ENCODE peak calls at places on chromosomes 6 and 20, in nine cellular contexts. M is mammary epithelial cell, R is RWPE2, W is DND-41, F is tibial artery, C is GM06990, V is psoas muscle, Z is cardiac fibroblast, I is dorsolateral prefrontal cortex. T is an unnamed sample.

GRCh38 chr6:106290954-106291353 is 34.6 kb downstream of the ATG5 start:
- DNase-seq in M (no peak), R (no peak), W (no peak), F (no peak), C (no peak), V (no peak), Z (peak), I (no peak), T (no peak)

GRCh38 chr20:41587956-41588355 is 30.2 kb downstream of the CHD6 start:
- DNase-seq in M (peak), R (no peak), W (no peak), F (no peak), C (no peak), V (no peak), Z (peak), I (no peak), T (peak)

GRCh38 chr6:71421611-71422010 is 133.0 kb downstream of the OGFRL1 start:
- DNase-seq in M (no peak), R (no peak), W (no peak), F (no peak), C (no peak), V (no peak), Z (no peak), I (no peak), T (no peak)

GRCh38 chr6:135883045-135883444 is 31.5 kb downstream of the PDE7B start:
- DNase-seq in M (no peak), R (no peak), W (no peak), F (no peak), C (no peak), V (no peak), Z (no peak), I (no peak), T (no peak)

GRCh38 chr20:13220857-13221297 is at the start of gene ISM1:
- DNase-seq in M (peak), R (no peak), W (peak), F (peak), C (peak), V (peak), Z (peak), I (no peak), T (no peak)

GRCh38 chr6:138824482-138825134 is 28.7 kb downstream of the ECT2L start:
- DNase-seq in M (peak), R (no peak), W (peak), F (no peak), C (no peak), V (no peak), Z (peak), I (no peak), T (no peak)

GRCh38 chr6:140140891-140141290 is 766.4 kb upstream of the CITED2 start:
- DNase-seq in M (no peak), R (no peak), W (no peak), F (no peak), C (no peak), V (no peak), Z (no peak), I (no peak), T (no peak)

GRCh38 chr20:34522969-34523871 is 7.0 kb downstream of the DYNLRB1 start:
- DNase-seq in M (peak), R (peak), W (peak), F (no peak), C (peak), V (peak), Z (peak), I (peak), T (peak)

GRCh38 chr20:17611540-17612286 is 41.8 kb downstream of the DSTN start:
- DNase-seq in M (peak), R (peak), W (no peak), F (peak), C (no peak), V (no peak), Z (peak), I (no peak), T (no peak)

GRCh38 chr20:63441777-63442493 is 30.5 kb downstream of the KCNQ2 start:
- DNase-seq in M (peak), R (peak), W (peak), F (no peak), C (peak), V (peak), Z (peak), I (peak), T (peak)
- TF ChIP-seq CTCF in M (peak), R (peak), W (peak), F (no peak), C (peak), V (peak), Z (peak), I (peak), T (peak)

GRCh38 chr20:61252601-61253263 is 671 bp downstream of the CDH4 start:
- DNase-seq in M (peak), R (peak), W (no peak), F (no peak), C (no peak), V (no peak), Z (peak), I (no peak), T (no peak)
- H3K4me3 ChIP-seq in M (peak), R (peak), W (no peak), F (no peak), C (no peak), V (peak), Z (peak), I (peak), T (no peak)

DNA sequence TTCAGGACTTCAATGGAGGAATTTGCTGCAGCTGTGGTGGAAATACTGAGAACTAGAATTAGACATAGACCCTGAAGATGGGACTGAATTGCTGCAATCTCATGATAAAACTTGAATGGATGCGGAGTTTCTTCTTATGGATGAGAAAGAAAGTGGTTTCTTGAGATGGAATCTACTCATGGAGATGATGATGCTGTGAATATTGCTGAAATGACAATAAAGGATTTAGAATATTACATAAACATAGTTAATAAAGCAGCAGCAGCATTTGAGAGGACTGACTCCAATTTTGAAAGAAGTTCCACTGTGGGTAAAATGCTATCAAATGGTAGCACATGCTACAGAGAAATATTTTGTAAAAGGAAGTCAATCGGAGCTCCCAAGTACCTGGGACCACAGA is 264.6 kb downstream of the UBE3D start:
- DNase-seq in M (no peak), R (no peak), W (no peak), F (no peak), C (no peak), V (no peak), Z (no peak), I (no peak), T (no peak)
- TF ChIP-seq CTCF in M (no peak), R (no peak), W (no peak), F (no peak), C (no peak), V (no peak), Z (no peak), I (no peak), T (no peak)

DNA sequence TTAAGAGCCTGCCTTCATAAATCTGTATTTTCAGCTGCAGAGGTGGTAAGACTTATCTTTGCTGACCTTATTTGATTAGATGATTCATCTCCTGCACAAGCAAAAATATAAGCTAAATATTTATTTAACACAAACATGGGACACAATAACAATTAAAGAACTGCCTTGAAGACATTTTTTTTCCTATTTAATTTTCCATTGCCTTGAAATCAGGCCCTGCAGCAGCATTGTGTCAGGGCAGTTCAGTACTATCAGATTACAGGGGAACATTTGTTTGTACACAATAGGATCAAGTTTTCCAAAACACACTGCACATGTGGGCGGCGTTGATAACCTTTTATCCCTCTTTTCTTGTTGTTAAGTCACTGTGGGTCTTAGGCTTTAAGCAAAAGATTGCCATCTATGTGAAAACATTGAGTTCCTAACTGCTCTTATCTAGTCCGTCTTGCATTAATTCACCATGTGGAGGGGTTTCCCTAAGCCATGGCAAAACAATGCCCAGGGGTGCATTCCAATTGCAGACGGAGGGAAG is 7.4 kb downstream of the ADGRF5 start:
- DNase-seq in M (no peak), R (no peak), W (no peak), F (no peak), C (no peak), V (no peak), Z (no peak), I (no peak), T (no peak)
- H3K4me3 ChIP-seq in M (no peak), R (no peak), W (no peak), F (no peak), C (no peak), V (no peak), Z (no peak), I (no peak), T (no peak)

T was measured in fibroblast of pulmonary artery.